ENCODE peak calls at places on chromosomes 4 and X, in ten cellular contexts. R is HS-5, M is globus pallidus, D is LHCN-M2, K is H9, Z is NCI-H460, J is hepatic stellate cell, I is mesenteric fat pad, W is ovary, X is iris pigment epithelial cell. H is an unnamed sample.

GRCh38 chrX:2500681-2501151 is at the start of the genes DHRSX and ZBED1:
- DNase-seq in X (peak), K (no peak), Z (peak), D (peak), J (peak), W (peak), R (no peak), I (peak), M (no peak), H (no peak)

GRCh38 chr4:38759077-38759789 is 23.6 kb downstream of the TLR10 start:
- DNase-seq in J (peak), M (peak), D (peak), Z (peak), R (no peak), W (peak), I (no peak), K (peak), X (peak), H (no peak)

GRCh38 chr4:153185453-153185852 is 18.8 kb upstream of the TRIM2 start:
- DNase-seq in X (no peak), J (no peak), I (no peak), R (no peak), W (no peak), Z (no peak), D (no peak), K (no peak), M (no peak), H (no peak)

GRCh38 chr4:78799551-78800495 is 23.7 kb downstream of the BMP2K start:
- DNase-seq in X (no peak), D (no peak), Z (no peak), W (no peak), M (no peak), J (no peak), I (no peak), R (no peak), K (no peak), H (no peak)

GRCh38 chr4:151948351-151949016 is 187.7 kb upstream of the GATB start:
- DNase-seq in K (no peak), J (no peak), W (no peak), X (no peak), D (peak), R (peak), M (no peak), Z (no peak), I (no peak), H (no peak)

GRCh38 chr4:18297684-18298083 is 276.1 kb upstream of the LCORL start:
- DNase-seq in Z (no peak), R (no peak), X (no peak), D (no peak), K (no peak), W (no peak), J (no peak), I (no peak), M (no peak), H (no peak)

GRCh38 chr4:12555011-12555410 is 929.1 kb downstream of the RAB28 start:
- DNase-seq in I (no peak), W (no peak), Z (no peak), X (peak), J (no peak), R (no peak), K (no peak), M (no peak), D (no peak), H (no peak)

GRCh38 chr4:67565284-67565683 is 6.8 kb downstream of the STAP1 start:
- DNase-seq in Z (no peak), K (no peak), R (no peak), D (no peak), M (no peak), J (no peak), W (no peak), I (no peak), X (peak), H (no peak)

GRCh38 chr4:33381806-33382205 is 2661.6 kb downstream of the PCDH7 start:
- DNase-seq in I (no peak), K (no peak), X (no peak), D (no peak), J (no peak), W (no peak), Z (no peak), R (no peak), M (no peak), H (peak)

GRCh38 chr4:153267013-153267412 is 62.8 kb downstream of the TRIM2 start:
- DNase-seq in W (no peak), J (peak), M (no peak), Z (no peak), D (no peak), R (no peak), K (no peak), I (no peak), X (peak), H (peak)

GRCh38 chr4:7060346-7061150 is 7.3 kb downstream of the GRPEL1 start:
- DNase-seq in I (no peak), W (peak), M (no peak), R (no peak), J (no peak), X (no peak), D (no peak), K (no peak), Z (no peak), H (no peak)

GRCh38 chr4:113497154-113497553 is 264.4 kb downstream of the CAMK2D start:
- DNase-seq in D (no peak), X (no peak), K (no peak), Z (no peak), I (no peak), M (no peak), W (no peak), J (no peak), R (no peak), H (no peak)

GRCh38 chr4:102562995-102563394 is 61.8 kb downstream of the NFKB1 start:
- DNase-seq in I (no peak), J (no peak), M (no peak), K (no peak), D (peak), X (peak), Z (no peak), R (no peak), W (no peak), H (no peak)

GRCh38 chrX:11530621-11531020 is 135.1 kb downstream of the ARHGAP6 start:
- DNase-seq in I (no peak), J (no peak), D (peak), Z (no peak), X (peak), M (no peak), R (no peak), W (peak), K (no peak), H (no peak)

GRCh38 chrX:87578978-87579377 is 61.4 kb downstream of the KLHL4 start:
- DNase-seq in X (peak), K (no peak), M (peak), I (no peak), J (no peak), W (no peak), R (no peak), D (no peak), Z (no peak), H (no peak)

GRCh38 chr4:187016101-187016500 is 292.4 kb upstream of the FAT1 start:
- DNase-seq in D (no peak), J (no peak), Z (no peak), X (no peak), W (no peak), M (no peak), R (no peak), I (no peak), K (no peak), H (no peak)

GRCh38 chrX:38256019-38256418 is 35.3 kb upstream of the SRPX start:
- DNase-seq in X (no peak), W (no peak), K (no peak), D (no peak), M (no peak), I (no peak), R (no peak), Z (no peak), J (no peak), H (no peak)

GRCh38 chr4:95957054-95957453 is 117.2 kb downstream of the PDHA2 start:
- DNase-seq in D (peak), W (no peak), M (no peak), I (no peak), Z (no peak), R (no peak), K (no peak), X (peak), J (no peak), H (no peak)

GRCh38 chrX:46649421-46650260 is 76.1 kb downstream of the CHST7 start:
- DNase-seq in R (no peak), Z (no peak), M (peak), X (peak), J (no peak), K (peak), W (peak), I (no peak), D (peak), H (no peak)

GRCh38 chrX:153488231-153488914 is 6.4 kb upstream of the BGN start:
- DNase-seq in J (peak), D (no peak), X (peak), K (no peak), W (peak), Z (no peak), M (no peak), R (no peak), I (no peak), H (no peak)

GRCh38 chrX:67207912-67208311 is 335.9 kb upstream of the AR start:
- DNase-seq in I (no peak), K (no peak), D (no peak), X (no peak), M (no peak), Z (no peak), W (no peak), R (no peak), J (no peak), H (no peak)

GRCh38 chr4:147799986-147800555 is 68.2 kb downstream of the ARHGAP10 start:
- DNase-seq in K (no peak), R (no peak), Z (no peak), J (no peak), M (no peak), X (peak), D (peak), I (no peak), W (no peak), H (no peak)